ENCODE peak calls at places on chromosomes 7 and 10, in five cellular contexts. One of them, this sample, is unnamed.
A peak's percentile ranks its signal among the peaks of the same experiment; 100 is the strongest.

GRCh38 chr10:131771634-131772358 is 129.0 kb upstream of the PPP2R2D start:
- DNase-seq in HepG2: no peak
- DNase-seq in GM12878: no peak
- DNase-seq in SK-N-SH: no peak
- DNase-seq in K562: no peak
- DNase-seq in this sample: no peak

GRCh38 chr10:62514079-62514693 is 140.0 kb downstream of the ZNF365 start:
- DNase-seq in HepG2: no peak
- DNase-seq in GM12878: no peak
- DNase-seq in SK-N-SH: no peak
- DNase-seq in K562: no peak
- DNase-seq in this sample: no peak

GRCh38 chr10:86085686-86086085 is 280.9 kb downstream of the GRID1 start:
- DNase-seq in HepG2: no peak
- DNase-seq in GM12878: no peak
- DNase-seq in SK-N-SH: no peak
- DNase-seq in K562: no peak
- DNase-seq in this sample: no peak

GRCh38 chr7:1055084-1055450 is 10.7 kb downstream of the GPR146 start:
- DNase-seq in HepG2: no peak
- DNase-seq in GM12878: no peak
- DNase-seq in SK-N-SH: peak; percentile 92
- DNase-seq in K562: peak; percentile 83
- DNase-seq in this sample: peak; percentile 69

GRCh38 chr10:25300073-25300472 is 125.3 kb downstream of the GPR158 start:
- DNase-seq in HepG2: no peak
- DNase-seq in GM12878: no peak
- DNase-seq in SK-N-SH: no peak
- DNase-seq in K562: no peak
- DNase-seq in this sample: no peak

GRCh38 chr10:77024456-77024855 is 613.2 kb downstream of the KCNMA1 start:
- DNase-seq in HepG2: no peak
- DNase-seq in GM12878: no peak
- DNase-seq in SK-N-SH: no peak
- DNase-seq in K562: no peak
- DNase-seq in this sample: no peak

GRCh38 chr7:74334026-74334425 is 44.8 kb downstream of the CLIP2 start:
- DNase-seq in HepG2: no peak
- DNase-seq in GM12878: no peak
- DNase-seq in SK-N-SH: peak; percentile 21
- DNase-seq in K562: no peak
- DNase-seq in this sample: no peak

GRCh38 chr7:7953761-7954160 is 14.8 kb upstream of the GLCCI1 start:
- DNase-seq in HepG2: no peak
- DNase-seq in GM12878: no peak
- DNase-seq in SK-N-SH: no peak
- DNase-seq in K562: no peak
- DNase-seq in this sample: no peak

GRCh38 chr7:36001546-36001945 is 151.5 kb upstream of the EEPD1 start:
- DNase-seq in HepG2: no peak
- DNase-seq in GM12878: no peak
- DNase-seq in SK-N-SH: no peak
- DNase-seq in K562: no peak
- DNase-seq in this sample: no peak

GRCh38 chr10:48459270-48460147 is 145.4 kb downstream of the ARHGAP22 start:
- DNase-seq in HepG2: no peak
- DNase-seq in GM12878: no peak
- DNase-seq in SK-N-SH: no peak
- DNase-seq in K562: no peak
- DNase-seq in this sample: no peak

GRCh38 chr7:107593025-107593410 is 13.0 kb downstream of the BCAP29 start:
- DNase-seq in HepG2: no peak
- DNase-seq in GM12878: no peak
- DNase-seq in SK-N-SH: no peak
- DNase-seq in K562: no peak
- DNase-seq in this sample: no peak

GRCh38 chr7:107596881-107597581 is 17.0 kb downstream of the BCAP29 start:
- DNase-seq in HepG2: no peak
- DNase-seq in GM12878: no peak
- DNase-seq in SK-N-SH: no peak
- DNase-seq in K562: no peak
- DNase-seq in this sample: peak; percentile 37

GRCh38 chr7:107592361-107593024 is 12.4 kb downstream of the BCAP29 start:
- DNase-seq in HepG2: no peak
- DNase-seq in GM12878: no peak
- DNase-seq in SK-N-SH: no peak
- DNase-seq in K562: no peak
- DNase-seq in this sample: no peak

GRCh38 chr7:107597582-107597916 is 17.5 kb downstream of the BCAP29 start:
- DNase-seq in HepG2: no peak
- DNase-seq in GM12878: no peak
- DNase-seq in SK-N-SH: no peak
- DNase-seq in K562: no peak
- DNase-seq in this sample: no peak

DNA sequence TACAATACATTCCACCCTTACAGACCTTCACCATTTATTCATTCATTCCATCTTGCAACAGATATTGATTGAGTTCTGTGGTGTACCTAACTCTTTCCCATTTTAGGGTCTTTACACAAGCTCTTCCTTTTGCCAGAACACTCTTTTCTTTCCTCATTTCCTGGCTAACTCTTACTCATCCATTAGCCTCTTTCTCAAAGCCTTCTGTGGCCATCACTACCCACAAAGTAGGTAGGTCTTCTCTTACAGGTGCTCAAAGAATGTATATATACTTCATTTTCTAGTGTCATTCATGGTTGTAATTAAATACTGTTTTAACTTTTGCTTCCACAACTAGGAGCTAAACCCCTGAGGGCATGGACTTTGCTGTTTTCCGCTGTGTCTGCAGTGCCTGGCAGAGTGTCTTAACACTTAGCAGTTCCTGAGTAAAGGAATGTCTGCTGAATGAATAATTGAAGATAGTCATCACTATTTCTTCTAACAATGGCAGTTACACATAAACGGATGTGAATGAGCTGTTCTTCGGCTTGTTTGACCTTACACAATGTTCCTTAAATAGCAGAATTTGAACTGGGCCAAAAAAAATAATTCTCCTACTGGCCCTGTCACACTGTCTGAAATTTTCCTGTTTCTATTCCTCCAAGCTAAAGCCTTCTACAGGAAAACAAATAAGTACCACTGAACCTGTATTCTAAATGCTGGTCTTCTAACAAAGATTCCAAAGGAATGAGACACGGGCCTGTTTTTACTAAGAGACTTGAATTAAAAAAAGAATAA is 15.1 kb downstream of the BCAP29 start:
- DNase-seq in HepG2: no peak
- DNase-seq in GM12878: no peak
- DNase-seq in SK-N-SH: no peak
- DNase-seq in K562: no peak
- DNase-seq in this sample: no peak
- TF ChIP-seq FOXM1 in HepG2: no peak
- TF ChIP-seq FOXM1 in GM12878: no peak
- TF ChIP-seq FOXM1 in SK-N-SH: peak; percentile 82
- TF ChIP-seq FOXM1 in K562: no peak
- TF ChIP-seq FOXM1 in this sample: no peak

DNA sequence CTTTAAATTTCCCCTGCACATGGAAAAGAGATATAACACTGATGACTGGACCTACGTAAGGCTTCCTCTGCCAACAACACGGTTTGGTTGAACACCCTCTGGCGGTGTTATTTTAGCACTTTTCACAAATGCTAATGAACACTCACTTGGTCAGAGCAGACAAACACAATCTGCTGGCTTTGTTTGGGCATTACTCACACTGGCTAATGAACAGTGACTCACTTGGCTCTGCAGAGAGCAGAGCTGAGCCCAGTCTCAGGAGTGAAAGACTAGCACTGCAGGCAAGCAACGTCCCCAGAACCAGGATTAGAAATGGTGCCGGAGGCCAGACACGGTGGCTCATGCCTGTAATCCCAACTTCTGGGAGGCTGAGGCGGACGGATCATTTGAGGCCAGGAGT is 430.8 kb downstream of the PLXNA4 start:
- DNase-seq in HepG2: no peak
- DNase-seq in GM12878: no peak
- DNase-seq in SK-N-SH: no peak
- DNase-seq in K562: no peak
- DNase-seq in this sample: no peak
- TF ChIP-seq FOXM1 in HepG2: no peak
- TF ChIP-seq FOXM1 in GM12878: no peak
- TF ChIP-seq FOXM1 in SK-N-SH: no peak
- TF ChIP-seq FOXM1 in K562: no peak
- TF ChIP-seq FOXM1 in this sample: no peak

GRCh38 chr7:20793686-20794394 is 7.2 kb upstream of the SP8 start:
- DNase-seq in HepG2: no peak
- DNase-seq in GM12878: no peak
- DNase-seq in SK-N-SH: no peak
- DNase-seq in K562: no peak
- DNase-seq in this sample: no peak

GRCh38 chr7:20793258-20793657 is 6.6 kb upstream of the SP8 start:
- DNase-seq in HepG2: no peak
- DNase-seq in GM12878: no peak
- DNase-seq in SK-N-SH: no peak
- DNase-seq in K562: no peak
- DNase-seq in this sample: no peak

GRCh38 chr7:20795881-20796280 is 9.2 kb upstream of the SP8 start:
- DNase-seq in HepG2: no peak
- DNase-seq in GM12878: no peak
- DNase-seq in SK-N-SH: no peak
- DNase-seq in K562: no peak
- DNase-seq in this sample: no peak

GRCh38 chr7:20795361-20795760 is 8.7 kb upstream of the SP8 start:
- DNase-seq in HepG2: no peak
- DNase-seq in GM12878: no peak
- DNase-seq in SK-N-SH: no peak
- DNase-seq in K562: no peak
- DNase-seq in this sample: no peak

DNA sequence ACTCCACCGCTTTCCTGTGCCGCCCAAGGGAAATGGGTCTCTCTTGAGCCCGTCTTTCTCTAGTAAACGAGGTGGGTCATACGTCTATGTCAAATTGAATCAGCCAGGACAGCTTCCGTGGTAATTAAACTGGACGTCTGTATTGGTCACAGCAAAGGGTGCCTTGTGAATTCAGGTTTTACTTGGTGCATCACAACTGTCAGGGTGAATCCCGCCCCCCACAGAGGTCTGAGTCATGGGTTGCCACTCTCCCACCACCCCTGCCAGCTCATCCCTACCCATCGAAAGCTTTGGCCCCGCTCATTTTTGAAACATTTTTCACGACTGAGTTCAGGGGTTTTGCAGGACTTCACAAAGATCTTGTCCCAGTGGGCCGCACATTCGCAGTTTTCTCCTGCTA is 8.0 kb upstream of the SP8 start:
- DNase-seq in HepG2: no peak
- DNase-seq in GM12878: no peak
- DNase-seq in SK-N-SH: no peak
- DNase-seq in K562: no peak
- DNase-seq in this sample: no peak
- TF ChIP-seq FOXM1 in HepG2: no peak
- TF ChIP-seq FOXM1 in GM12878: no peak
- TF ChIP-seq FOXM1 in SK-N-SH: no peak
- TF ChIP-seq FOXM1 in K562: no peak
- TF ChIP-seq FOXM1 in this sample: no peak

DNA sequence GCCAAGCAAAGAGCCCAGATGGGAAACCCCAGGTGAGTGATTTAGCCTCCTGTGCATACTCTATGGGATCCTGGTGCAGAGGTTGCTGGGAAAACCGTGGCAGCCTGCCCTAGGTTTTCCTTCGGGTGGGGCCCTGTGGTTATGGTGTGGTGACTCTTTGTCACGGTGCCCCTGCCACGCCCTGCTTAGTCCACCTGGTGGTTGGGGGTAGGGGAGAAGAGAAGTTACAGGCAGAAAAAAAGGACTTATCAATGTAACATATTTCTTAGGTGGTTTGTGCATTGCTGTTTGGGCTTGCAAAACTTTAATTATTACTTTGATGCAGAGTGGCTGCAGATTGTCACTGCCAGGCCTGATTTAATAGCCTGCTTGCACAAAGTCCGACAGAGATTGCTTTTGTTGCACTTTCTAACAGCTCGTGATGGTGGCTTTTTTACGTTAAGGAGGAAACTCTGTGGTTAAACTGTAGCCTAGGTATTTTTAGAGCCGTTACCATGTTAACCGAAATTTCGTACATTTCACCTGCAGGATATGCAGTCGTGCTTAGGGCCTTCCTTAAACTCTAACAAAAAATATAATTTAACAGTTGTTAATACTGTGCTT is 197.4 kb downstream of the RNLS start:
- DNase-seq in HepG2: peak; percentile 27
- DNase-seq in GM12878: peak; percentile 94
- DNase-seq in SK-N-SH: no peak
- DNase-seq in K562: no peak
- DNase-seq in this sample: no peak
- TF ChIP-seq FOXM1 in HepG2: no peak
- TF ChIP-seq FOXM1 in GM12878: peak; percentile 99
- TF ChIP-seq FOXM1 in SK-N-SH: no peak
- TF ChIP-seq FOXM1 in K562: no peak
- TF ChIP-seq FOXM1 in this sample: no peak

DNA sequence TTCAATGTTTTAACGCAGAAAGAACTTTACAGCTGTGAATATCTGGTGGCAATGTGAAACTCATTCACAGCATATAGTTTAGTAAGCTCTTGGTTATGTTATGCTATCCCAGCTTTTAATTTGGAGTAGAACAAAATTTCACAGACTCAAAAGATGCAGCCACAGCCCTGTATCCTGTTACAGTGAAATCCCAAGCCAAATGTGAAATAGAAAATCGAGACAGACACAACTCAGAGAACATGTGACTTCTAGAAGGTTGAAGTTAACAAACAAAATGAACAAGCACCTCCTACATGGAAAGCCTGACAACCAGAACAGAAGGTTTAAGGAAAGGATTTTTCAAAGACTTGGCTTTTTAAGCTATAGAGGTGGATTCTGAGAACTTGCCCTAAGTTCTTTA is 39.6 kb downstream of the JAZF1 start:
- DNase-seq in HepG2: no peak
- DNase-seq in GM12878: no peak
- DNase-seq in SK-N-SH: no peak
- DNase-seq in K562: no peak
- DNase-seq in this sample: no peak
- TF ChIP-seq FOXM1 in HepG2: no peak
- TF ChIP-seq FOXM1 in GM12878: no peak
- TF ChIP-seq FOXM1 in SK-N-SH: no peak
- TF ChIP-seq FOXM1 in K562: no peak
- TF ChIP-seq FOXM1 in this sample: no peak

DNA sequence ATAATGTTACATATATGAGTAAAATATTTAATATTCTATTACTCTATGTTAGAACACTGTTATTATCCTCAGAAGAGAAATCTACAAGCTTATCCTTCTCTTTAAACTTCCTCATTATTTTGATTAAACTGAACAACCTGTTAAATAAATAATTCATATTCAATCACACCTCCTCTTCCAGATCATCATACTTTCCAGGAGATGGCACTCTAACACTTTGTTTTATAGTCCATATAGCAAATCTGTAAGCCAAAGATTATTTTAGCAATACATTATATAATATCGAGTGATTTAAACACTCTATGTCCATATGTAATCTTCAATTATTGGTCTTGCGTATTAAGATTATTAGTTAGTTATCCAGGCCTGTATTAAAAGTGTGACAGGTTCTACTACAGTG is 694.1 kb downstream of the ANKRD7 start:
- DNase-seq in HepG2: peak; percentile 15
- DNase-seq in GM12878: no peak
- DNase-seq in SK-N-SH: peak; percentile 1
- DNase-seq in K562: no peak
- DNase-seq in this sample: no peak
- TF ChIP-seq FOXM1 in HepG2: no peak
- TF ChIP-seq FOXM1 in GM12878: no peak
- TF ChIP-seq FOXM1 in SK-N-SH: no peak
- TF ChIP-seq FOXM1 in K562: no peak
- TF ChIP-seq FOXM1 in this sample: no peak

GRCh38 chr7:130369110-130369711 is 11.1 kb upstream of the CPA1 start:
- DNase-seq in HepG2: peak; percentile 69
- DNase-seq in GM12878: no peak
- DNase-seq in SK-N-SH: peak; percentile 59
- DNase-seq in K562: no peak
- DNase-seq in this sample: no peak
- TF ChIP-seq FOXM1 in HepG2: no peak
- TF ChIP-seq FOXM1 in GM12878: no peak
- TF ChIP-seq FOXM1 in SK-N-SH: no peak
- TF ChIP-seq FOXM1 in K562: no peak
- TF ChIP-seq FOXM1 in this sample: no peak